ENCODE peak calls at places on chromosomes 1 and 21, in eight cellular contexts. J, M, F, G, Y, X, U and K are unnamed samples.

GRCh38 chr1:66623812-66624211 is 89.9 kb downstream of the SGIP1 start:
- DNase-seq in J (no peak), M (no peak), F (peak), G (no peak), Y (peak), X (peak), U (peak), K (peak)

GRCh38 chr1:180310095-180310494 is 80.0 kb downstream of the LHX4 start:
- DNase-seq in J (no peak), M (no peak), F (peak), G (no peak), Y (peak), X (no peak), U (peak), K (no peak)

GRCh38 chr1:209692296-209692695 is 12.3 kb upstream of the HSD11B1 start:
- DNase-seq in J (no peak), M (no peak), F (no peak), G (no peak), Y (no peak), X (no peak), U (no peak), K (no peak)

GRCh38 chr1:186302378-186302920 is 72.6 kb downstream of the TPR start:
- DNase-seq in J (no peak), M (no peak), F (no peak), G (no peak), Y (no peak), X (no peak), U (no peak), K (no peak)

GRCh38 chr1:172574080-172574479 is 41.1 kb downstream of the SUCO start:
- DNase-seq in J (no peak), M (no peak), F (no peak), G (no peak), Y (no peak), X (no peak), U (no peak), K (no peak)

GRCh38 chr21:42956824-42957632 is 17.3 kb upstream of the PKNOX1 start:
- DNase-seq in J (no peak), M (no peak), F (no peak), G (no peak), Y (no peak), X (no peak), U (no peak), K (no peak)

GRCh38 chr1:9312183-9312582 is 19.5 kb downstream of the SPSB1 start:
- DNase-seq in J (no peak), M (no peak), F (no peak), G (no peak), Y (no peak), X (no peak), U (no peak), K (no peak)

GRCh38 chr1:41758490-41758889 is 160.2 kb downstream of the HIVEP3 start:
- DNase-seq in J (no peak), M (no peak), F (peak), G (no peak), Y (peak), X (no peak), U (peak), K (peak)

GRCh38 chr1:89587728-89588127 is 45.2 kb upstream of the LRRC8C start:
- DNase-seq in J (no peak), M (no peak), F (no peak), G (no peak), Y (no peak), X (no peak), U (peak), K (no peak)

GRCh38 chr1:29912413-29912812 is 676.1 kb downstream of the PTPRU start:
- DNase-seq in J (peak), M (no peak), F (peak), G (no peak), Y (peak), X (no peak), U (peak), K (no peak)

GRCh38 chr21:36430841-36431240 is 45.6 kb downstream of the CHAF1B start:
- DNase-seq in J (no peak), M (no peak), F (peak), G (no peak), Y (peak), X (no peak), U (no peak), K (no peak)

GRCh38 chr21:37861561-37861960 is 54.7 kb downstream of the KCNJ6 start:
- DNase-seq in J (no peak), M (no peak), F (no peak), G (no peak), Y (no peak), X (no peak), U (peak), K (no peak)

GRCh38 chr1:54540891-54541290 is 7.1 kb upstream of the ACOT11 start:
- DNase-seq in J (no peak), M (no peak), F (no peak), G (no peak), Y (no peak), X (no peak), U (no peak), K (no peak)

GRCh38 chr1:54543729-54544496 is 4.1 kb upstream of the ACOT11 start:
- DNase-seq in J (no peak), M (no peak), F (peak), G (no peak), Y (peak), X (no peak), U (peak), K (no peak)

GRCh38 chr1:54542962-54543539 is 5.0 kb upstream of the ACOT11 start:
- DNase-seq in J (no peak), M (no peak), F (peak), G (no peak), Y (peak), X (no peak), U (peak), K (no peak)

GRCh38 chr1:54545916-54546635 is 2.0 kb upstream of the ACOT11 start:
- DNase-seq in J (no peak), M (no peak), F (no peak), G (no peak), Y (no peak), X (no peak), U (no peak), K (no peak)

GRCh38 chr1:54542120-54542961 is 5.7 kb upstream of the ACOT11 start:
- DNase-seq in J (peak), M (peak), F (peak), G (peak), Y (peak), X (no peak), U (peak), K (peak)
- H3K4me3 ChIP-seq in J (peak), M (peak), F (peak), G (peak), Y (peak), X (peak), U (peak), K (peak)

DNA sequence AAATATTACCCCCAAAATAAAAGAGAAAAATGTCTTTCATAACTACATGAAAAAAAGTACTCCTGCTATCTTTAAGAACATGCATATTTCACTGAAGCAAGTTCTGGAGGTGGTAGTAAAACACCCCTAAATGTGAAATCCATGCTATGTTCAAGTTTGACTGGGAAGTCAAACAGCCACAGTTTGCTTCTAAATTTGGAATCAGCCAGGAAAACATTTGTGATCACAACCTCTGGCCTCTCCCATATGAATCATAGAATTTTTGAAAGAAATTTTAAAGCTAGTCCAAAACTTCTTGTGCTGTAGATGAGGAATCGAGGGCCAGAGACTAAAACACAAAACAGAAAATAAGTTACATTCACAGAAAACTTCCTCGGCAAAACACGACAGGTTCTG is 6.6 kb downstream of the SORT1 start:
- DNase-seq in J (no peak), M (no peak), F (peak), G (no peak), Y (peak), X (no peak), U (peak), K (no peak)
- H3K4me3 ChIP-seq in J (no peak), M (no peak), F (no peak), G (peak), Y (no peak), X (no peak), U (no peak), K (no peak)

GRCh38 chr1:244461254-244462071 is at the start of gene CATSPERE:
- DNase-seq in J (peak), M (peak), F (peak), G (peak), Y (peak), X (no peak), U (peak), K (peak)
- H3K4me3 ChIP-seq in J (peak), M (peak), F (peak), G (peak), Y (peak), X (peak), U (peak), K (peak)

GRCh38 chr1:159141584-159142518 is 29.6 kb upstream of the CADM3 start:
- DNase-seq in J (peak), M (no peak), F (peak), G (no peak), Y (peak), X (no peak), U (peak), K (peak)
- H3K4me3 ChIP-seq in J (no peak), M (no peak), F (peak), G (no peak), Y (peak), X (no peak), U (no peak), K (peak)

DNA sequence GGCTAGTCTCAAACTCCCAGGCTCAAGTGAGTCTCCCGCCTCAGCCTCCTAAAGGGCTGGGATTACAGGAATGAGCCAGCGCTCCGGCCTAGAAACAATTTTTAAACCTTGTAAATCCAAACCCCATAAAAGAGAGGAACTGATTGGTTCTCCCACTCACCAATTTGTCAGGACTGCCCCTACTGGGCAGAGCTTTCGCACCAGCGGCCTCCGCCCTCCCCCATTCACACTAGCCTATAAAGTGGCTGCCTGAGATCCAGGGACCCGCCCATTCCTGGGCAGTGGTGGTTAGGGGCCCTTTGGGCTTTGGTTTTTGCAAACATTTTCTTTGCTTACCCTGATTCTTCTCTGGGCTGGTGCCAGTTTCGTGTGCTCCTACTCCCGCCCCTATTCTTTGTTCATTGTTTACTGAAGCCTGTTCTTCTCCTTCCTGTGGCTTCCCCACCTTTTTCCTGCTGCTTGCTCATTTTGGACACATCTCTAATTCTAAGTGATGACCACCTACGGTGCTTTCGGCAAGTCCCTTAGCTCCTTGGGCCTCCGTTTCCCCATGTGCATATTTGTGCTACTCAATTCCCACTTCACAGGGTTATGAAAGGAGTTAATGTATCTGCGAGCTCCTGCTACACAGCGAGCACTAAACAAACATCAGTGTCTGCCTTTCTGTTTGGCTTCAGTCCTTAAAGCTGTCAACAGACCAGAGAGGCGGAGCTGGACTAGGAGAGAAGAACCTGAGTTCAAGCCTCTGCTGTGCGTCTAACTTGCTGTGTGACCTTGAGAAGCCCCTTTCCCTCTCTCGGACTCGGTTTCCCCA is 39.8 kb upstream of the CLIC4 start:
- DNase-seq in J (peak), M (peak), F (peak), G (peak), Y (peak), X (no peak), U (peak), K (peak)
- H3K4me3 ChIP-seq in J (no peak), M (peak), F (peak), G (peak), Y (peak), X (no peak), U (no peak), K (peak)

GRCh38 chr1:228006793-228007053 is at the start of gene WNT3A:
- DNase-seq in J (no peak), M (no peak), F (no peak), G (no peak), Y (no peak), X (no peak), U (no peak), K (no peak)
- H3K4me3 ChIP-seq in J (no peak), M (no peak), F (no peak), G (no peak), Y (no peak), X (no peak), U (no peak), K (no peak)

DNA sequence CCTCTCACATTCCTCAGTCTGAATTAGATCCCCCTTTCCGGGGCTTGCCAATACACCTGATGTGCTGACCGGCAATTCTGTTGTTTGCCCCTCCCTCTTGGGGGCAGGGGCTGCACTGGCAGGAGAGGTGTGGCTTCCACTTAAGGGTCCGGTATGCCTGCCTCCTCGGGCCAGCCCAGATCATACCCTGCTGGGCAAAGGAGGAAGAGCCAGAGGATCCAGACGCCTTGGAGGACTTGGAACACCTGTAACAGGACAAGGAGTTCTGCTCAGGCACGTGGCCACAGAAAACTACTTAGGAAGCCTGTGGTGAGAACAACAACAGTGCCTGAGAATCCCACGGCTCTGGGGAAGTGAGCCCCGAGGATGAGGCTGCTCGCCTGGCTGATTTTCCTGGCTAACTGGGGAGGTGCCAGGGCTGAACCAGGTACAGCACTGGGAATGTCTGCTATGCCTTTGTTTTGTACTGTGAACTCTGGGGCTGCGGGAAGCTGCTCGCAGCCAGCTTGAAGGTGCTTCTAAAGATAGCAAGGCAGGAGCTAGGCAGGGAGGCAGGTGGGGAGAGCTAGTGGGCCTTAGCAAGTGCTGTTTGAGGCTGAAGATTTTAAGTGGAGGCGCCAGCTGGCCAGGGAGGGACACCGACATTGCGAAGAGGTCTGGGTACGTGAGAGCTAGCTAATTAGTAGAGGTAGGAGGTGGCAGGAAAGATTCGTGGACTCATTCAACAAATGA is at the start of gene SMPDL3B:
- DNase-seq in J (no peak), M (no peak), F (peak), G (no peak), Y (no peak), X (no peak), U (peak), K (no peak)
- H3K4me3 ChIP-seq in J (peak), M (no peak), F (no peak), G (no peak), Y (no peak), X (no peak), U (no peak), K (no peak)

GRCh38 chr1:198641506-198641905 is 2.7 kb downstream of the PTPRC start:
- DNase-seq in J (peak), M (no peak), F (no peak), G (no peak), Y (no peak), X (no peak), U (peak), K (no peak)
- H3K4me3 ChIP-seq in J (peak), M (no peak), F (no peak), G (no peak), Y (no peak), X (no peak), U (no peak), K (no peak)